ENCODE peak calls at places on chromosomes 6 and 20, in eight cellular contexts. One of them, this sample, is unnamed.
A peak's percentile ranks its signal among the peaks of the same experiment; 100 is the strongest.

GRCh38 chr6:141764388-141764787 is 368.3 kb upstream of the GJE1 start:
- DNase-seq in sigmoid colon: no peak
- DNase-seq in A549: no peak
- DNase-seq in tibial nerve: no peak
- DNase-seq in adrenal gland: no peak
- DNase-seq in prostate gland: no peak
- DNase-seq in heart left ventricle: no peak
- DNase-seq in testis: no peak
- DNase-seq in this sample: no peak

GRCh38 chr20:64108731-64109389 is 1.5 kb upstream of the NPBWR2 start:
- DNase-seq in heart left ventricle: no peak
- DNase-seq in tibial nerve: no peak
- DNase-seq in A549: no peak
- DNase-seq in sigmoid colon: peak; percentile 46
- DNase-seq in prostate gland: no peak
- DNase-seq in testis: no peak
- DNase-seq in adrenal gland: peak; percentile 40
- DNase-seq in this sample: no peak

GRCh38 chr6:80610821-80611220 is 504.4 kb downstream of the BCKDHB start:
- DNase-seq in heart left ventricle: no peak
- DNase-seq in testis: no peak
- DNase-seq in prostate gland: no peak
- DNase-seq in A549: peak; percentile 1
- DNase-seq in sigmoid colon: no peak
- DNase-seq in adrenal gland: no peak
- DNase-seq in tibial nerve: no peak
- DNase-seq in this sample: no peak

GRCh38 chr6:153947817-153948447 is 91.1 kb upstream of the OPRM1 start:
- DNase-seq in prostate gland: no peak
- DNase-seq in tibial nerve: peak; percentile 32
- DNase-seq in heart left ventricle: no peak
- DNase-seq in testis: peak; percentile 59
- DNase-seq in adrenal gland: peak; percentile 56
- DNase-seq in A549: no peak
- DNase-seq in sigmoid colon: no peak
- DNase-seq in this sample: no peak

GRCh38 chr6:129617986-129618385 is 92.0 kb downstream of the ARHGAP18 start:
- DNase-seq in A549: no peak
- DNase-seq in heart left ventricle: no peak
- DNase-seq in tibial nerve: no peak
- DNase-seq in adrenal gland: no peak
- DNase-seq in testis: no peak
- DNase-seq in sigmoid colon: no peak
- DNase-seq in prostate gland: no peak
- DNase-seq in this sample: no peak

GRCh38 chr6:45698046-45698445 is 317.6 kb downstream of the CLIC5 start:
- DNase-seq in heart left ventricle: no peak
- DNase-seq in sigmoid colon: no peak
- DNase-seq in tibial nerve: no peak
- DNase-seq in testis: no peak
- DNase-seq in A549: no peak
- DNase-seq in prostate gland: no peak
- DNase-seq in adrenal gland: no peak
- DNase-seq in this sample: no peak

GRCh38 chr6:156197513-156197912 is 579.7 kb upstream of the ARID1B start:
- DNase-seq in A549: no peak
- DNase-seq in tibial nerve: peak; percentile 18
- DNase-seq in heart left ventricle: no peak
- DNase-seq in testis: no peak
- DNase-seq in sigmoid colon: no peak
- DNase-seq in adrenal gland: no peak
- DNase-seq in prostate gland: no peak
- DNase-seq in this sample: no peak

GRCh38 chr6:146913842-146914562 is 290.2 kb upstream of the STXBP5 start:
- DNase-seq in prostate gland: peak; percentile 24
- DNase-seq in testis: peak; percentile 76
- DNase-seq in tibial nerve: peak; percentile 36
- DNase-seq in sigmoid colon: peak; percentile 82
- DNase-seq in A549: peak; percentile 52
- DNase-seq in adrenal gland: peak; percentile 94
- DNase-seq in heart left ventricle: peak; percentile 82
- DNase-seq in this sample: no peak

GRCh38 chr6:129966125-129966524 is 52.3 kb upstream of the L3MBTL3 start:
- DNase-seq in prostate gland: no peak
- DNase-seq in A549: no peak
- DNase-seq in sigmoid colon: no peak
- DNase-seq in tibial nerve: no peak
- DNase-seq in heart left ventricle: no peak
- DNase-seq in testis: no peak
- DNase-seq in adrenal gland: no peak
- DNase-seq in this sample: no peak

GRCh38 chr6:40398034-40398679 is 189.0 kb downstream of the LRFN2 start:
- DNase-seq in A549: no peak
- DNase-seq in prostate gland: no peak
- DNase-seq in testis: no peak
- DNase-seq in adrenal gland: no peak
- DNase-seq in tibial nerve: no peak
- DNase-seq in heart left ventricle: no peak
- DNase-seq in sigmoid colon: peak; percentile 15
- DNase-seq in this sample: no peak

GRCh38 chr6:30685157-30685976 is 1.1 kb downstream of the PPP1R18 start:
- DNase-seq in testis: no peak
- DNase-seq in tibial nerve: no peak
- DNase-seq in adrenal gland: no peak
- DNase-seq in prostate gland: no peak
- DNase-seq in A549: no peak
- DNase-seq in sigmoid colon: peak; percentile 73
- DNase-seq in heart left ventricle: no peak
- DNase-seq in this sample: no peak

GRCh38 chr6:88547768-88548167 is 381.6 kb upstream of the CNR1 start:
- DNase-seq in prostate gland: no peak
- DNase-seq in sigmoid colon: no peak
- DNase-seq in heart left ventricle: no peak
- DNase-seq in A549: no peak
- DNase-seq in testis: no peak
- DNase-seq in tibial nerve: no peak
- DNase-seq in adrenal gland: no peak
- DNase-seq in this sample: no peak

GRCh38 chr6:110708295-110708965 is 106.8 kb downstream of the CDK19 start:
- DNase-seq in prostate gland: no peak
- DNase-seq in heart left ventricle: no peak
- DNase-seq in tibial nerve: no peak
- DNase-seq in A549: no peak
- DNase-seq in adrenal gland: no peak
- DNase-seq in testis: no peak
- DNase-seq in sigmoid colon: no peak
- DNase-seq in this sample: no peak

GRCh38 chr6:110699780-110700179 is 115.5 kb downstream of the CDK19 start:
- DNase-seq in tibial nerve: no peak
- DNase-seq in sigmoid colon: no peak
- DNase-seq in heart left ventricle: no peak
- DNase-seq in A549: no peak
- DNase-seq in adrenal gland: no peak
- DNase-seq in testis: no peak
- DNase-seq in prostate gland: no peak
- DNase-seq in this sample: no peak

GRCh38 chr6:110703906-110704594 is 111.2 kb downstream of the CDK19 start:
- DNase-seq in A549: no peak
- DNase-seq in adrenal gland: no peak
- DNase-seq in testis: no peak
- DNase-seq in tibial nerve: no peak
- DNase-seq in heart left ventricle: no peak
- DNase-seq in sigmoid colon: no peak
- DNase-seq in prostate gland: no peak
- DNase-seq in this sample: no peak

GRCh38 chr6:110705543-110705942 is 109.7 kb downstream of the CDK19 start:
- DNase-seq in heart left ventricle: no peak
- DNase-seq in prostate gland: no peak
- DNase-seq in A549: no peak
- DNase-seq in adrenal gland: no peak
- DNase-seq in sigmoid colon: no peak
- DNase-seq in tibial nerve: no peak
- DNase-seq in testis: no peak
- DNase-seq in this sample: no peak

DNA sequence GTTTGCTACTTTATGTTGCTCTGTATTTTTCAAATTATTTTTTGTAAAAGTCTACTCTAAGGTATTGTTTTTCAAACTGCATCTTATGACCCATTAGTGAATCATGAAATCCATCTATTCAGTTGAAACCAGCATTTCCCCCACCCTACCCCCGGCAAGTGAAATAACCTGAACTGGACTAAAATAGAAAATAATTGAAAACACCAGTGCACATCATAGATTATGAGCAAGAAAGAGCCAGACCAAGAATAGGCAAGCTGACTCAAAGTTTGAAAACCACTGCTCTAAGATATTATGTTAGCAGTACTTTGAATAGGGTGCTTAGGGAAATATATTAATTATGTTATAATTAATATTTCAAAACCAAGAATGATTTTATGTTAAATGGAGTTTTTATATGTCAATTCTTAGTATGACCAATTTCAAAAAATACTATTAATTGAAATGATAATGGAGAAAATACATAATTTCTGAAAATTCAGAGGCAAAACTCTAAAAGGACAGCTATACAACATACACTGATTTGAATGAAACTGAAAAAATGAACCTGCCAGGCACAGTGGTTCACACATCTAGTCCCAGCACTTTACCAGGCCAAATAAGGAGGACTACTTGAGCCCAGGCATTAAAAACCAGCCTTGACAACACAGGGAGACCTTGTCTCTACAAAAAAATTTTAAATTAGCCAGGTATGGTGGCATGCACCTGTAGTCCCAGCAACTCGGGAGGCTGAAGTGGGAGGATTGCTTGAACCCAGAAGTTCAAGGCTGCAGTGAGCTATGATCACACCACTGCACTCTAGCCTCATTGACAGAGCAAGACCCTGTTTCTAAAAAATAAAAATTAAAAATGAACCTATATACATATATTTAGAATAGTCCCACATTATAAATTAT is 112.0 kb downstream of the CDK19 start:
- DNase-seq in tibial nerve: no peak
- DNase-seq in A549: no peak
- DNase-seq in sigmoid colon: no peak
- DNase-seq in adrenal gland: no peak
- DNase-seq in heart left ventricle: no peak
- DNase-seq in prostate gland: no peak
- DNase-seq in testis: no peak
- DNase-seq in this sample: no peak
- H3K4me3 ChIP-seq in tibial nerve: no peak overlapping the region
- H3K4me3 ChIP-seq in A549: no peak overlapping the region
- H3K4me3 ChIP-seq in sigmoid colon: no peak overlapping the region
- H3K4me3 ChIP-seq in adrenal gland: no peak overlapping the region
- H3K4me3 ChIP-seq in heart left ventricle: no peak overlapping the region
- H3K4me3 ChIP-seq in prostate gland: no peak overlapping the region
- H3K4me3 ChIP-seq in testis: no peak overlapping the region
- H3K4me3 ChIP-seq in this sample: no peak overlapping the region

GRCh38 chr6:161164182-161164625 is 109.7 kb downstream of the AGPAT4 start:
- DNase-seq in adrenal gland: peak; percentile 36
- DNase-seq in testis: no peak
- DNase-seq in tibial nerve: no peak
- DNase-seq in heart left ventricle: no peak
- DNase-seq in A549: no peak
- DNase-seq in sigmoid colon: peak; percentile 30
- DNase-seq in prostate gland: no peak
- DNase-seq in this sample: no peak

GRCh38 chr6:161168281-161168891 is 105.5 kb downstream of the AGPAT4 start:
- DNase-seq in prostate gland: no peak
- DNase-seq in adrenal gland: peak; percentile 81
- DNase-seq in A549: peak; percentile 6
- DNase-seq in heart left ventricle: peak; percentile 39
- DNase-seq in tibial nerve: peak; percentile 71
- DNase-seq in sigmoid colon: no peak
- DNase-seq in testis: no peak
- DNase-seq in this sample: no peak

GRCh38 chr6:161166176-161166575 is 107.7 kb downstream of the AGPAT4 start:
- DNase-seq in heart left ventricle: no peak
- DNase-seq in testis: no peak
- DNase-seq in adrenal gland: no peak
- DNase-seq in sigmoid colon: no peak
- DNase-seq in tibial nerve: no peak
- DNase-seq in prostate gland: no peak
- DNase-seq in A549: no peak
- DNase-seq in this sample: no peak

GRCh38 chr6:161169060-161169459 is 104.8 kb downstream of the AGPAT4 start:
- DNase-seq in A549: no peak
- DNase-seq in heart left ventricle: no peak
- DNase-seq in sigmoid colon: no peak
- DNase-seq in testis: no peak
- DNase-seq in adrenal gland: no peak
- DNase-seq in tibial nerve: no peak
- DNase-seq in prostate gland: no peak
- DNase-seq in this sample: no peak

GRCh38 chr6:161166677-161167076 is 107.2 kb downstream of the AGPAT4 start:
- DNase-seq in sigmoid colon: no peak
- DNase-seq in adrenal gland: no peak
- DNase-seq in tibial nerve: no peak
- DNase-seq in testis: no peak
- DNase-seq in prostate gland: no peak
- DNase-seq in A549: no peak
- DNase-seq in heart left ventricle: no peak
- DNase-seq in this sample: no peak
- H3K4me1 ChIP-seq in sigmoid colon: no peaks in the 10 kb centered on the region
- H3K4me1 ChIP-seq in adrenal gland: peaks cover 4% of the 10 kb centered on the region
- H3K4me1 ChIP-seq in tibial nerve: no peaks in the 10 kb centered on the region
- H3K4me1 ChIP-seq in testis: no peaks in the 10 kb centered on the region
- H3K4me1 ChIP-seq in prostate gland: peaks cover 3% of the 10 kb centered on the region
- H3K4me1 ChIP-seq in A549: peaks cover 10% of the 10 kb centered on the region
- H3K4me1 ChIP-seq in heart left ventricle: no peaks in the 10 kb centered on the region
- H3K4me1 ChIP-seq in this sample: no peaks in the 10 kb centered on the region

DNA sequence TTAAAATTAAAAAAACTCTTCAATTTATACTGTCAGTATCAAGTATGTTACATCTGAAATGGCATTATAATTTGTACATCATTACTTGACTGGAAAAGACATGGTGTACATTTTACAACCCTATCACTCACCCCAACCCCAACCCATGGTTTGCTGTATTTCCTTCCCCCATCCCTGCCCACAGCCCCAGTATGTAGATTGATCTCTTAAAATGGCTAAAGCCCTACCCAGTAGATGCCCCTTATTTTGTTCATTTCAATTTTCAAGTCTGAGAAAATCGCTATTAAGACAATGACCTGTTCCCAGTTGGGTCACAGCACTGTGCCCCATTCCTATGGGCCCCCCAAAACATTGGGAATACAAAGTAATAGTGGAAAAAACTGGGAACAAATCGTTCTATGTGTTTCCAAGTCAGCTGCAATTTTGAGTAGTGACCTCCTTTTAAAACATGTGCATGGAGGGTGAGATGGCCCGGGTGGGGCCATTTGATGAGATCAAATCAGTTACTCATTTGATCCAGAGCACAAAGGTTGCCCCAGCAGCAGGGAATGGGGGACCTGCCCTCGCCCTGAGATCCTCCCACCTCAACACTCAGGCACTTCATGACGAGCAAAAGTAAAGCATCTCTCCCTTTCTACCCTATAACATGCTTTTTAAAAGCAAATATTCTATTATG is 13.3 kb downstream of the EZR start:
- DNase-seq in sigmoid colon: no peak
- DNase-seq in prostate gland: no peak
- DNase-seq in adrenal gland: peak; percentile 47
- DNase-seq in testis: no peak
- DNase-seq in tibial nerve: no peak
- DNase-seq in heart left ventricle: no peak
- DNase-seq in A549: no peak
- DNase-seq in this sample: no peak
- TF ChIP-seq POLR2A in sigmoid colon: no peak
- TF ChIP-seq POLR2A in prostate gland: no peak
- TF ChIP-seq POLR2A in adrenal gland: no peak
- TF ChIP-seq POLR2A in testis: no peak
- TF ChIP-seq POLR2A in tibial nerve: no peak
- TF ChIP-seq POLR2A in heart left ventricle: no peak
- TF ChIP-seq POLR2A in A549: no peak
- TF ChIP-seq POLR2A in this sample: no peak

GRCh38 chr20:50876063-50876685 is 55.1 kb downstream of the ADNP start:
- DNase-seq in heart left ventricle: no peak
- DNase-seq in prostate gland: no peak
- DNase-seq in testis: no peak
- DNase-seq in sigmoid colon: peak; percentile 43
- DNase-seq in tibial nerve: no peak
- DNase-seq in A549: no peak
- DNase-seq in adrenal gland: no peak
- DNase-seq in this sample: no peak
- H3K4me3 ChIP-seq in heart left ventricle: no peak overlapping the region
- H3K4me3 ChIP-seq in prostate gland: no peak overlapping the region
- H3K4me3 ChIP-seq in testis: no peak overlapping the region
- H3K4me3 ChIP-seq in sigmoid colon: no peak overlapping the region
- H3K4me3 ChIP-seq in tibial nerve: no peak overlapping the region
- H3K4me3 ChIP-seq in A549: no peak overlapping the region
- H3K4me3 ChIP-seq in adrenal gland: no peak overlapping the region
- H3K4me3 ChIP-seq in this sample: no peak overlapping the region

This sample was measured in esophagus squamous epithelium.